ENCODE peak calls at places on chromosomes 1 and 21, in nine cellular contexts. Q, L, J, A, Z, P, V, D and Y are unnamed samples. For H3K4me1, the result is how much of the 10 kb centered on the place peaks cover.

GRCh38 chr21:32185103-32185502 is 93.7 kb downstream of the MIS18A start:
- DNase-seq in Q (no peak), L (no peak), J (no peak), A (no peak), Z (no peak), P (no peak), V (no peak), D (no peak), Y (no peak)

GRCh38 chr1:53256744-53257453 is 18.6 kb upstream of the MAGOH start:
- DNase-seq in Q (no peak), L (no peak), J (no peak), A (no peak), Z (no peak), P (no peak), V (no peak), D (no peak), Y (no peak)

GRCh38 chr1:208159542-208160258 is 84.5 kb downstream of the PLXNA2 start:
- DNase-seq in Q (no peak), L (peak), J (no peak), A (no peak), Z (no peak), P (peak), V (no peak), D (peak), Y (no peak)

GRCh38 chr1:196393742-196394141 is 214.5 kb downstream of the KCNT2 start:
- DNase-seq in Q (no peak), L (peak), J (no peak), A (no peak), Z (no peak), P (peak), V (no peak), D (peak), Y (no peak)

GRCh38 chr1:200780545-200781444 is 42.1 kb downstream of the CAMSAP2 start:
- DNase-seq in Q (no peak), L (peak), J (no peak), A (no peak), Z (no peak), P (peak), V (no peak), D (no peak), Y (no peak)

GRCh38 chr1:115134850-115135484 is 45.7 kb upstream of the TSPAN2 start:
- DNase-seq in Q (peak), L (peak), J (no peak), A (no peak), Z (no peak), P (peak), V (no peak), D (no peak), Y (no peak)

GRCh38 chr1:211343607-211344334 is 17.1 kb downstream of the TRAF5 start:
- DNase-seq in Q (peak), L (peak), J (no peak), A (no peak), Z (no peak), P (no peak), V (no peak), D (no peak), Y (no peak)

GRCh38 chr1:32939655-32940371 is 24.8 kb downstream of the RNF19B start:
- DNase-seq in Q (no peak), L (peak), J (no peak), A (no peak), Z (no peak), P (peak), V (no peak), D (peak), Y (no peak)

GRCh38 chr1:113886417-113887391 is 677 bp downstream of the BCL2L15 start:
- DNase-seq in Q (no peak), L (no peak), J (no peak), A (no peak), Z (no peak), P (no peak), V (no peak), D (no peak), Y (no peak)

GRCh38 chr1:83055391-83056170 is 943.4 kb downstream of the TTLL7 start:
- DNase-seq in Q (no peak), L (no peak), J (no peak), A (no peak), Z (no peak), P (no peak), V (no peak), D (no peak), Y (no peak)

GRCh38 chr1:178536844-178537371 is 24.0 kb downstream of the TEX35 start:
- DNase-seq in Q (peak), L (peak), J (peak), A (no peak), Z (no peak), P (peak), V (no peak), D (peak), Y (no peak)

DNA sequence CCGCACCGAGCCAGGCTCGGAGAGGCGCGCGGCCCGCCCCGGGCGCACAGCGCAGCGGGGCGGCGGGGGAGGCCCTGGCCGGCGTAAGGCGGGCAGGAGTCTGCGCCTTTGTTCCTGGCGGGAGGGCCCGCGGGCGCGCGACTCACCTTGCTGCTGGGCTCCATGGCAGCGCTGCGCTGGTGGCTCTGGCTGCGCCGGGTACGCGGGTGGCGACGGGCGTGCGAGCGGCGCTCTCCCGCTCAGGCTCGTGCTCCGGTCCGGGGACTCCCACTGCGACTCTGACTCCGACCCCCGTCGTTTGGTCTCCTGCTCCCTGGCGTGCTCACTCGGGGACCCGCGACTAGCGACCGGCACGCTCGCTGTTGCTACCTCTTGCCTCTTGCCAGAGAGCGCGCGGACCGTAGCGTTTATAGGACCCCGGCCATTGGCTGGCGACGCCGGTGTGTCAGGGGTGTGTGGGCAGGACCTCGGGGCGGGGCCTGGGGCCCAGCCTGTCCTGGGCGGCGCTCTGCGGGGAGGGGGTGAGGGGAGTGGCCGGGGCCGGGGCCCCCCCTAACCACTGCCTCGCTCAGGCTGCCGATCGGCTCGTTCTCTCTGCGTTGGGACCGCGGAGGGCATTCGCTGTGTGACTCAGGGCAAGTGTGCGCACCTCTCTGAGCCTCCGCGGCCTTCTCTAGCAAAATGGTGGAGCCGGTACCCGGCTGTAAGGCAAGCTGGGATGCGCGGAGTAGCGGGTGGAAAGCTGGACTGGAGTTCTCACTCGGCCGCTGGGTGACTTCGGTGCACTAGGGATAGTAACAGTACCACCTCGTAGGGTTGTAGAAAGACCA is at the start of gene SLC2A1:
- DNase-seq in Q (peak), L (peak), J (peak), A (peak), Z (peak), P (peak), V (peak), D (peak), Y (peak)
- H3K4me1 ChIP-seq in Q (under half), L (under half), J (under half), A (half or more), Z (half or more), P (half or more), V (under half), D (under half), Y (under half)

GRCh38 chr1:169869426-169869825 is 24.3 kb downstream of the SCYL3 start:
- DNase-seq in Q (no peak), L (no peak), J (no peak), A (no peak), Z (no peak), P (no peak), V (no peak), D (no peak), Y (no peak)

GRCh38 chr1:169877800-169878491 is 15.8 kb downstream of the SCYL3 start:
- DNase-seq in Q (no peak), L (peak), J (no peak), A (no peak), Z (no peak), P (no peak), V (no peak), D (no peak), Y (no peak)

GRCh38 chr1:169868978-169869377 is 24.7 kb downstream of the SCYL3 start:
- DNase-seq in Q (no peak), L (no peak), J (no peak), A (no peak), Z (no peak), P (no peak), V (no peak), D (no peak), Y (no peak)

GRCh38 chr1:169874229-169874628 is 19.5 kb downstream of the SCYL3 start:
- DNase-seq in Q (no peak), L (peak), J (no peak), A (no peak), Z (no peak), P (peak), V (no peak), D (no peak), Y (no peak)

DNA sequence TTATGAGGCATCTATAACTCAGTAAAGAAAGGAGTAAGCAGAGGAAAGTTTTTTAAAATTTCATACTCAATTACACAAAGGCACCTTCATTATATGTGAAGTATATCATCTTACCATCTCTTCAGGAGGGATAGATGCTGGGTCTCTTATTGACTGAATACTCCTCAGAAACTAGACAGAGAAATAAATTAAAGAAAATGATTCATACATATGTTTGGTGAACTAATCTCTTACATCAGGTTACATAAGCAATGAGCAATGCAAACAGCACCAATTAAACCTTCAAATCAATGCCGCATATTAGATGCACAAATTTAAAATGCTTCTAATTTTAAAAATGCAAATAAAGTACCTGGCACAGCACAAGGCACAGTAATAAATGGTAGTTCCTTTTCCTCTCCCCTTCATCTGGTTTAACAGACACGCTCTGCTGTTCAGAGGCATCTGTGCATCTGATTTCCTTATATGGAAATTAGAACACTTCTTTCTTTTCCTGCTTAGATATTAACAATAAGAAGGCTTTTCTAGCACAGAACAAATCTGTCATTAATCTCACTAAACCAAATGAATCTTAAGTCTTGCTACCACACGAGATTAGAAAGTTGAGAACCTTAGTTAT is 20.0 kb downstream of the SCYL3 start:
- DNase-seq in Q (no peak), L (peak), J (no peak), A (no peak), Z (no peak), P (no peak), V (no peak), D (no peak), Y (no peak)
- H3K4me3 ChIP-seq in Q (no peak), L (no peak), J (no peak), A (no peak), Z (no peak), P (no peak), V (no peak), D (no peak), Y (no peak)

GRCh38 chr1:58903450-58904298 is 119.8 kb upstream of the JUN start:
- DNase-seq in Q (peak), L (peak), J (peak), A (peak), Z (peak), P (peak), V (peak), D (peak), Y (peak)
- H3K4me1 ChIP-seq in Q (under half), L (under half), J (under half), A (under half), Z (under half), P (under half), V (under half), D (under half), Y (under half)

DNA sequence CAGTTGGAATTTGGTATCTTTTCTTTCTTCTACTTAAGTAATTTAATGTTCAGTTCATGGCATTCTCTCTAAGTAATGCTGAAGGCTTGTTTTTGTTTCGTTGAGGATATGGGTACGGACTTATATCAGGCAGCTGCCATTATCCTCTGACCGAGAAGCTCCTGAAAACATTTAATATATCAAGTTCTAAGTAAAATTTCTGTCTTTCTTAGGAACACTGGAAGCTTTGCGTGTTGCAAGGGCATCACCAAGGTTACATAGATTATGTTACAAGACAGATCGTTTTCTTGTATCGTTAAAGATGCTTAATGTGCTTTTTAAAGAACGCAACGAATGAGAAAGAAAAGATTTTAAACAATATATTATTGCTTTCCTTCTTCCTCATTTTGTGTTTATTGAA is 1.0 kb upstream of the GALNT2 start:
- DNase-seq in Q (no peak), L (no peak), J (no peak), A (no peak), Z (no peak), P (no peak), V (no peak), D (no peak), Y (no peak)
- H3K4me3 ChIP-seq in Q (peak), L (peak), J (peak), A (peak), Z (peak), P (peak), V (peak), D (peak), Y (peak)